ENCODE peak calls at places on chromosomes 11 and 22, in six cellular contexts. U is IMR-90, P is neuronal stem cell, Z is mesenchymal stem cell, F is H1, Y is trophoblast cell. B is an unnamed sample.

GRCh38 chr11:15699978-15700377 is 585.3 kb downstream of the INSC start:
- DNase-seq in U (no peak), P (no peak), Z (no peak), F (no peak), Y (no peak), B (no peak)

GRCh38 chr11:124900464-124900863 is 2.8 kb upstream of the ROBO4 start:
- DNase-seq in U (peak; percentile 93), P (no peak), Z (peak; percentile 81), F (no peak), Y (peak; percentile 7), B (peak; percentile 40)

GRCh38 chr11:82547163-82547560 is 186.5 kb downstream of the FAM181B start:
- DNase-seq in U (no peak), P (no peak), Z (no peak), F (no peak), Y (peak; percentile 65), B (no peak)

GRCh38 chr22:29780781-29781676 is 13.9 kb downstream of the UQCR10 start:
- DNase-seq in U (peak; percentile 85), P (no peak), Z (peak; percentile 58), F (no peak), Y (no peak), B (no peak)

GRCh38 chr11:843818-844692 is 1.4 kb downstream of the TSPAN4 start:
- DNase-seq in U (peak; percentile 90), P (no peak), Z (peak; percentile 93), F (peak; percentile 89), Y (no peak), B (peak; percentile 96)

GRCh38 chr11:85752890-85753581 is 57.9 kb downstream of the SYTL2 start:
- DNase-seq in U (no peak), P (no peak), Z (no peak), F (no peak), Y (no peak), B (no peak)

GRCh38 chr11:16591157-16591556 is 147.3 kb upstream of the C11orf58 start:
- DNase-seq in U (no peak), P (no peak), Z (no peak), F (no peak), Y (no peak), B (no peak)

GRCh38 chr11:61999141-61999975 is 31.9 kb upstream of the FTH1 start:
- DNase-seq in U (no peak), P (no peak), Z (peak; percentile 27), F (no peak), Y (no peak), B (no peak)

GRCh38 chr11:35796542-35796941 is 134.0 kb downstream of the TRIM44 start:
- DNase-seq in U (peak; percentile 49), P (no peak), Z (peak; percentile 77), F (no peak), Y (peak; percentile 66), B (no peak)

GRCh38 chr11:7759010-7759409 is 37.7 kb downstream of the OR5P2 start:
- DNase-seq in U (no peak), P (no peak), Z (no peak), F (no peak), Y (no peak), B (no peak)

GRCh38 chr11:35318977-35319925 is 100.1 kb downstream of the SLC1A2 start:
- DNase-seq in U (no peak), P (no peak), Z (no peak), F (no peak), Y (no peak), B (no peak)

GRCh38 chr22:43329061-43329460 is 14.1 kb downstream of the SCUBE1 start:
- DNase-seq in U (no peak), P (no peak), Z (no peak), F (no peak), Y (no peak), B (no peak)

GRCh38 chr11:28757725-28758515 is 649.7 kb downstream of the METTL15 start:
- DNase-seq in U (peak; percentile 94), P (no peak), Z (peak; percentile 34), F (no peak), Y (no peak), B (no peak)

GRCh38 chr11:17036666-17037658 is 22.7 kb upstream of the PLEKHA7 start:
- DNase-seq in U (no peak), P (no peak), Z (no peak), F (no peak), Y (no peak), B (peak; percentile 72)

GRCh38 chr11:1557904-1558831 is 13.9 kb downstream of the DUSP8 start:
- DNase-seq in U (peak; percentile 84), P (no peak), Z (peak; percentile 53), F (no peak), Y (peak; percentile 30), B (peak; percentile 40)

GRCh38 chr11:105132716-105133511 is 6.7 kb downstream of the CARD18 start:
- DNase-seq in U (peak; percentile 89), P (no peak), Z (peak; percentile 76), F (no peak), Y (peak; percentile 44), B (no peak)

GRCh38 chr22:19997561-19998231 is 18.9 kb downstream of the ARVCF start:
- DNase-seq in U (no peak), P (no peak), Z (no peak), F (no peak), Y (no peak), B (no peak)

GRCh38 chr11:84021291-84021690 is 735.1 kb upstream of the CCDC90B start:
- DNase-seq in U (no peak), P (no peak), Z (peak; percentile 36), F (no peak), Y (no peak), B (no peak)

GRCh38 chr11:116852261-116853125 is 15.1 kb upstream of the APOA1 start:
- DNase-seq in U (peak; percentile 57), P (no peak), Z (peak; percentile 63), F (no peak), Y (no peak), B (no peak)

GRCh38 chr11:86672007-86672621 is at the start of gene ME3:
- DNase-seq in U (peak; percentile 44), P (peak; percentile 42), Z (peak; percentile 75), F (no peak), Y (peak; percentile 33), B (peak; percentile 61)

GRCh38 chr11:96338910-96339703 is 3.9 kb downstream of the MAML2 start:
- DNase-seq in U (peak; percentile 84), P (no peak), Z (peak; percentile 80), F (no peak), Y (peak; percentile 67), B (peak; percentile 36)

DNA sequence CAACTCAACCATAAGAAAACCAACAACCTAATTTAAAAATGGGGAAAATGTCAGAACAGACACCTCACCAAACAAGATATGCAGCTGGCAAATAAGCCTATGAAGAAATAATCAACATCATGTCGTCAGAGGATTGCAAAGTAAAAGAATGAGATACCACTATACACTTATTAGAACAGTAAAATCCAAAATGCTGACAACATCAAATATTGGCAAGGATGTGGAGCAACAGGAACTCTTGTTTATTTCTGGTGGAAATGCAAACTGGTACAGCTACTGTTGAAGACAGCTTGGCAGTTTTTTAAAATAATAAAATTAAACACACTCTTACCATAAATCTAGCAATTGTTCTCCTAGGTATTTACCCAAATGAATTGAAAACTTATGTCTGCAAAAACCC is 140.7 kb upstream of the B3GAT1 start:
- DNase-seq in U (no peak), P (no peak), Z (no peak), F (no peak), Y (no peak), B (no peak)
- H3K14ac ChIP-seq in U (no peak overlapping the region), P (no peak overlapping the region), Z (no peak overlapping the region), F (no peak overlapping the region), Y (no peak overlapping the region), B (no peak overlapping the region)

GRCh38 chr11:121543981-121544380 is 91.2 kb upstream of the SORL1-AS1 start:
- DNase-seq in U (no peak), P (no peak), Z (no peak), F (no peak), Y (no peak), B (no peak)

GRCh38 chr11:121551463-121551862 is 98.7 kb upstream of the SORL1-AS1 start:
- DNase-seq in U (no peak), P (no peak), Z (no peak), F (no peak), Y (no peak), B (no peak)

GRCh38 chr11:121544956-121545355 is 92.2 kb upstream of the SORL1-AS1 start:
- DNase-seq in U (no peak), P (no peak), Z (no peak), F (no peak), Y (no peak), B (no peak)

GRCh38 chr11:121550247-121551132 is 97.7 kb upstream of the SORL1-AS1 start:
- DNase-seq in U (peak; percentile 1), P (no peak), Z (no peak), F (no peak), Y (no peak), B (no peak)

DNA sequence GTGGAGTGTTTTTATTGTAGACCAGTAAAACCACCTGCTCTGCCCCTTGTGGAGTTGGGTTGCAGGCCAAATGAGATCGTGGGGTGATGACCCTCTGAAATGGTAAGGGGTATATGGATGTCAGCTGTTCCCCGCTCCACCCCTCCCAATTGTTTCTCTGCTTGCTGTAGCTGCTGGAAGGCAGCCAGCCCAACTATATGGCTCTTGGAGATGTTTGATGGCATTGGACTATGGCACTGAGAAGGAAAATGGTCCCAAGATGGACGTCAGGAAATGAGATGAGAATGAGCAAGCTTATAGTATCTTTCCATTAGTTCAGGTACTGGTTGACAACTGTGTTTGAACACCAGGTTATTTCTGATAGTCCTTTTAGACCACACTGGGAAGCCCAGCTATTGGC is 94.8 kb upstream of the SORL1-AS1 start:
- DNase-seq in U (no peak), P (no peak), Z (no peak), F (no peak), Y (no peak), B (no peak)
- H3K14ac ChIP-seq in U (no peak overlapping the region), P (no peak overlapping the region), Z (no peak overlapping the region), F (no peak overlapping the region), Y (no peak overlapping the region), B (no peak overlapping the region)

GRCh38 chr11:56889986-56890385 is 98.7 kb upstream of the OR5AK2 start:
- DNase-seq in U (no peak), P (no peak), Z (no peak), F (no peak), Y (no peak), B (no peak)
- H3K14ac ChIP-seq in U (no peak overlapping the region), P (no peak overlapping the region), Z (no peak overlapping the region), F (no peak overlapping the region), Y (no peak overlapping the region), B (no peak overlapping the region)

GRCh38 chr22:46983046-46983445 is 220.6 kb downstream of the TBC1D22A start:
- DNase-seq in U (no peak), P (no peak), Z (no peak), F (no peak), Y (no peak), B (no peak)

GRCh38 chr22:46980392-46980791 is 217.9 kb downstream of the TBC1D22A start:
- DNase-seq in U (no peak), P (no peak), Z (no peak), F (no peak), Y (no peak), B (no peak)

GRCh38 chr22:46985507-46985882 is 223.0 kb downstream of the TBC1D22A start:
- DNase-seq in U (no peak), P (no peak), Z (peak; percentile 2), F (no peak), Y (no peak), B (no peak)

GRCh38 chr22:46984751-46985506 is 222.5 kb downstream of the TBC1D22A start:
- DNase-seq in U (peak; percentile 69), P (no peak), Z (peak; percentile 3), F (no peak), Y (no peak), B (no peak)

DNA sequence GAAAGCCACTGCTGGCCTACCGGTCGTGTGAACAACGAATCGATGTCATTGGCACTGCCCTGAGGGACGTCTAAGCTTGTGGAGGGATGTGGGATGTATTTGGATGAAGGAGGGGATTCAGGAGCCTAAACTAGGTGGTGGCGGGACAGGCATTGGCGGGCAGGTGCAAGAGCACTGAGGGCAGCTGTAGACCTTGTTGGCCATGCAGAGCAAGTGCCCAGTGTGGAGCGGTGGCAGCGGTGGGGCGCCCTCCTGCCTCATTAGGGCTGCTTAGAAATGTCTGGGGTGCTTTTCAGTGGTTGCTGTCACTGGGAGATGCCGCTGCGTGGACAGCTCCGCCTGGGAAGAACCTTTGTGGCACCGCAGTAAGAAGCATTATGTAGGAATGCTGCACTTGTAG is 220.2 kb downstream of the TBC1D22A start:
- DNase-seq in U (no peak), P (no peak), Z (no peak), F (no peak), Y (no peak), B (no peak)
- H3K14ac ChIP-seq in U (no peak overlapping the region), P (peak overlapping the region; percentile 76), Z (peak overlapping the region; percentile 4), F (no peak overlapping the region), Y (no peak overlapping the region), B (no peak overlapping the region)

B was measured in H9.